ENCODE peak calls at places on chromosome 11, in nine cellular contexts. Z is AG09309; F is activated CD4-positive, CD25-positive, alpha-beta regulatory T cell; Y is stimulated activated CD4-positive, alpha-beta T cell treated with anti-CD3 and anti-CD28 coated beads, Interleukin-2, amount 100 ng/mL, for 48 hours; W is cardiac fibroblast; B is ELR; Q is Kasumi-1; H is cardiac muscle cell; O is stimulated activated CD8-positive, alpha-beta memory T cell treated with anti-CD3 and anti-CD28 coated beads, Interleukin-12 subunit alpha, Interleukin-12 subunit beta, amount 100 ng/mL, for 4 hours. X is an unnamed sample.

GRCh38 chr11:76217653-76218160 is 11.4 kb upstream of the WNT11 start:
- DNase-seq in Z (no peak), F (no peak), Y (no peak), W (no peak), B (no peak), Q (no peak), H (no peak), O (no peak), X (no peak)

GRCh38 chr11:82903843-82904586 is 2.5 kb downstream of the DDIAS start:
- DNase-seq in Z (no peak), F (no peak), Y (no peak), W (no peak), B (no peak), Q (no peak), H (no peak), O (no peak), X (no peak)

GRCh38 chr11:35725880-35726279 is 63.3 kb downstream of the TRIM44 start:
- DNase-seq in Z (no peak), F (no peak), Y (no peak), W (peak), B (peak), Q (no peak), H (peak), O (no peak), X (peak)

GRCh38 chr11:9461760-9462134 is 935 bp downstream of the ZNF143 start:
- DNase-seq in Z (no peak), F (no peak), Y (no peak), W (peak), B (peak), Q (no peak), H (peak), O (no peak), X (peak)

GRCh38 chr11:1450344-1450875 is 36.2 kb downstream of the MOB2 start:
- DNase-seq in Z (no peak), F (no peak), Y (no peak), W (no peak), B (no peak), Q (no peak), H (no peak), O (no peak), X (no peak)

GRCh38 chr11:118410055-118410745 is 8.8 kb downstream of the ATP5MG start:
- DNase-seq in Z (no peak), F (no peak), Y (no peak), W (no peak), B (no peak), Q (no peak), H (no peak), O (no peak), X (no peak)

GRCh38 chr11:109785714-109786113 is 307.5 kb upstream of the ZC3H12C start:
- DNase-seq in Z (peak), F (no peak), Y (no peak), W (peak), B (peak), Q (no peak), H (peak), O (no peak), X (peak)

GRCh38 chr11:14741195-14741594 is 97.6 kb downstream of the PDE3B start:
- DNase-seq in Z (no peak), F (no peak), Y (no peak), W (no peak), B (no peak), Q (no peak), H (no peak), O (no peak), X (no peak)

GRCh38 chr11:64246874-64247728 is at the start of gene PPP1R14B:
- DNase-seq in Z (no peak), F (peak), Y (peak), W (peak), B (peak), Q (peak), H (peak), O (peak), X (peak)

GRCh38 chr11:36793542-36793926 is 195.5 kb upstream of the RAG2 start:
- DNase-seq in Z (no peak), F (no peak), Y (no peak), W (no peak), B (peak), Q (no peak), H (no peak), O (no peak), X (peak)

GRCh38 chr11:87405356-87405755 is 367.6 kb downstream of the TMEM135 start:
- DNase-seq in Z (no peak), F (no peak), Y (no peak), W (no peak), B (no peak), Q (no peak), H (no peak), O (no peak), X (no peak)

GRCh38 chr11:70481625-70482528 is 83.5 kb downstream of the CTTN start:
- DNase-seq in Z (no peak), F (no peak), Y (no peak), W (peak), B (peak), Q (no peak), H (peak), O (no peak), X (peak)

GRCh38 chr11:9726313-9727022 is 62.6 kb downstream of the SWAP70 start:
- DNase-seq in Z (peak), F (no peak), Y (no peak), W (peak), B (peak), Q (no peak), H (peak), O (no peak), X (peak)

GRCh38 chr11:129803533-129803932 is 12.1 kb upstream of the TMEM45B start:
- DNase-seq in Z (no peak), F (no peak), Y (no peak), W (no peak), B (no peak), Q (no peak), H (no peak), O (no peak), X (no peak)

X was measured in fibroblast of the aortic adventitia.